ENCODE peak calls at places on chromosomes 12 and 14, in six cellular contexts. H is heart right ventricle, M is GM13977, V is keratinocyte, O is head of caudate nucleus, X is fibroblast of lung. F is an unnamed sample.
A peak's percentile ranks its signal among the peaks of the same experiment; 100 is the strongest.

GRCh38 chr12:19432309-19433170 is 6.8 kb upstream of the AEBP2 start:
- DNase-seq in O (no peak), M (no peak), V (no peak), X (no peak), H (no peak), F (no peak)

GRCh38 chr12:25723921-25724491 is 170.9 kb upstream of the LMNTD1 start:
- DNase-seq in H (no peak), M (no peak), V (no peak), O (no peak), X (peak; percentile 84), F (no peak)

GRCh38 chr12:50057000-50057841 is at the start of gene ASIC1:
- DNase-seq in O (peak; percentile 87), H (peak; percentile 79), X (peak; percentile 65), V (peak; percentile 73), M (peak; percentile 75), F (peak; percentile 67)

GRCh38 chr12:53500119-53500775 is 836 bp upstream of the TARBP2 start:
- DNase-seq in M (no peak), O (no peak), V (no peak), X (peak; percentile 56), H (no peak), F (no peak)

GRCh38 chr14:96103560-96104460 is 64.6 kb downstream of the C14orf132 start:
- DNase-seq in M (no peak), X (no peak), H (no peak), O (no peak), V (no peak), F (no peak)

GRCh38 chr12:29428630-29429029 is 47.7 kb upstream of the ERGIC2 start:
- DNase-seq in V (peak; percentile 38), H (no peak), X (peak; percentile 60), M (peak; percentile 4), O (no peak), F (no peak)

GRCh38 chr12:68263366-68263765 is 10.0 kb upstream of the IL22 start:
- DNase-seq in H (no peak), V (no peak), X (peak; percentile 75), M (no peak), O (no peak), F (no peak)

GRCh38 chr14:96086032-96086431 is 46.9 kb downstream of the C14orf132 start:
- DNase-seq in H (no peak), M (no peak), V (no peak), O (peak; percentile 59), X (peak; percentile 91), F (no peak)

GRCh38 chr14:64200170-64200569 is 94.0 kb downstream of the ESR2 start:
- DNase-seq in X (no peak), V (no peak), H (peak; percentile 76), O (no peak), M (no peak), F (no peak)

GRCh38 chr14:52328286-52328685 is 14.2 kb downstream of the PTGER2 start:
- DNase-seq in M (no peak), V (no peak), X (peak; percentile 69), H (no peak), O (no peak), F (no peak)

GRCh38 chr14:61511558-61511924 is 183.8 kb upstream of the HIF1A start:
- DNase-seq in H (no peak), V (no peak), X (no peak), M (no peak), O (peak; percentile 74), F (no peak)

GRCh38 chr12:77001181-77001758 is 64.1 kb downstream of the E2F7 start:
- DNase-seq in H (no peak), O (no peak), V (no peak), M (no peak), X (no peak), F (no peak)

GRCh38 chr14:103692159-103692558 is 23.1 kb downstream of the XRCC3 start:
- DNase-seq in H (no peak), V (no peak), M (no peak), O (no peak), X (no peak), F (no peak)

GRCh38 chr12:46983959-46984833 is 95.2 kb upstream of the PCED1B start:
- DNase-seq in M (peak; percentile 28), O (no peak), V (no peak), H (no peak), X (peak; percentile 56), F (peak; percentile 34)

GRCh38 chr12:12837025-12837872 is 24.1 kb downstream of the DDX47 start:
- DNase-seq in M (peak; percentile 66), H (no peak), X (peak; percentile 81), V (peak; percentile 82), O (no peak), F (peak; percentile 54)

GRCh38 chr12:26863515-26863914 is 30.5 kb upstream of the ITPR2 start:
- DNase-seq in O (no peak), V (no peak), X (no peak), M (no peak), H (no peak), F (peak; percentile 59)

GRCh38 chr12:96774501-96775256 is 132.4 kb upstream of the NEDD1 start:
- DNase-seq in M (no peak), V (no peak), O (no peak), H (no peak), X (peak; percentile 63), F (no peak)

GRCh38 chr12:21065845-21066244 is 65.1 kb upstream of the SLCO1B1 start:
- DNase-seq in O (no peak), V (no peak), M (no peak), H (no peak), X (no peak), F (no peak)

GRCh38 chr12:119182701-119183493 is 4.2 kb downstream of the HSPB8 start:
- DNase-seq in M (no peak), X (peak; percentile 72), H (no peak), V (no peak), O (no peak), F (no peak)

GRCh38 chr14:23613242-23614070 is 22.7 kb upstream of the DHRS2 start:
- DNase-seq in X (no peak), V (no peak), H (no peak), O (no peak), M (no peak), F (no peak)

GRCh38 chr12:88185988-88186387 is 43.9 kb downstream of the TMTC3 start:
- DNase-seq in V (peak; percentile 19), M (peak; percentile 17), X (peak; percentile 79), O (no peak), H (no peak), F (no peak)

GRCh38 chr12:47766496-47767196 is 6.4 kb upstream of the SLC48A1 start:
- DNase-seq in M (no peak), X (no peak), V (no peak), O (no peak), H (peak; percentile 2), F (no peak)

GRCh38 chr12:125100551-125101434 is 35.6 kb downstream of the AACS start:
- DNase-seq in M (no peak), O (no peak), X (no peak), H (no peak), V (no peak), F (no peak)

GRCh38 chr12:110252716-110253115 is 28.3 kb upstream of the ATP2A2 start:
- DNase-seq in M (no peak), V (no peak), O (no peak), X (no peak), H (peak; percentile 75), F (no peak)

GRCh38 chr14:94879504-94879903 is 109.6 kb upstream of the GSC start:
- DNase-seq in H (no peak), V (no peak), X (no peak), M (no peak), O (no peak), F (no peak)